ENCODE peak calls at places on chromosome 22, in nine cellular contexts. X, C, O, T, Y, J, A, N and M are unnamed samples.

GRCh38 chr22:46159777-46160176 is 9.5 kb downstream of the PPARA start:
- DNase-seq in X (no peak), C (no peak), O (no peak), T (no peak), Y (no peak), J (no peak), A (no peak), N (no peak), M (no peak)

GRCh38 chr22:27195104-27195503 is 537.7 kb downstream of the MIAT start:
- DNase-seq in X (no peak), C (no peak), O (no peak), T (no peak), Y (no peak), J (peak), A (no peak), N (no peak), M (no peak)

GRCh38 chr22:28249402-28249801 is 330.3 kb upstream of the PITPNB start:
- DNase-seq in X (no peak), C (no peak), O (no peak), T (no peak), Y (no peak), J (no peak), A (no peak), N (no peak), M (no peak)

GRCh38 chr22:39185601-39186012 is 33.1 kb upstream of the CBX7 start:
- DNase-seq in X (no peak), C (peak), O (no peak), T (no peak), Y (no peak), J (peak), A (peak), N (no peak), M (no peak)

GRCh38 chr22:28710112-28710888 is 30.7 kb upstream of the TTC28 start:
- DNase-seq in X (no peak), C (no peak), O (no peak), T (no peak), Y (no peak), J (no peak), A (no peak), N (no peak), M (no peak)

GRCh38 chr22:29315286-29316195 is at the start of gene RASL10A:
- DNase-seq in X (no peak), C (peak), O (no peak), T (peak), Y (no peak), J (no peak), A (no peak), N (no peak), M (no peak)

GRCh38 chr22:42931421-42932196 is 74.5 kb upstream of the ARFGAP3 start:
- DNase-seq in X (no peak), C (no peak), O (no peak), T (no peak), Y (no peak), J (no peak), A (no peak), N (no peak), M (no peak)

GRCh38 chr22:37197451-37198289 is 9.6 kb upstream of the C1QTNF6 start:
- DNase-seq in X (no peak), C (peak), O (peak), T (peak), Y (no peak), J (no peak), A (no peak), N (no peak), M (no peak)

GRCh38 chr22:49986325-49986724 is 25.8 kb downstream of the PIM3 start:
- DNase-seq in X (no peak), C (no peak), O (no peak), T (no peak), Y (no peak), J (no peak), A (no peak), N (no peak), M (no peak)

GRCh38 chr22:34055525-34056200 is 135.4 kb upstream of the LARGE1 start:
- DNase-seq in X (no peak), C (no peak), O (no peak), T (no peak), Y (no peak), J (no peak), A (no peak), N (no peak), M (no peak)

GRCh38 chr22:37632174-37633081 is 7.0 kb upstream of the SH3BP1 start:
- DNase-seq in X (no peak), C (no peak), O (no peak), T (peak), Y (no peak), J (no peak), A (no peak), N (no peak), M (peak)

GRCh38 chr22:46147471-46148267 is 2.7 kb upstream of the PPARA start:
- DNase-seq in X (no peak), C (peak), O (no peak), T (peak), Y (no peak), J (no peak), A (no peak), N (no peak), M (no peak)

GRCh38 chr22:34416321-34416900 is 496.1 kb upstream of the LARGE1 start:
- DNase-seq in X (no peak), C (no peak), O (no peak), T (no peak), Y (no peak), J (no peak), A (no peak), N (no peak), M (no peak)

GRCh38 chr22:38706101-38706884 is 549 bp downstream of the GTPBP1 start:
- DNase-seq in X (no peak), C (peak), O (no peak), T (peak), Y (peak), J (peak), A (peak), N (no peak), M (peak)

GRCh38 chr22:36131907-36132306 is 28.6 kb downstream of the APOL3 start:
- DNase-seq in X (no peak), C (peak), O (no peak), T (no peak), Y (no peak), J (no peak), A (no peak), N (no peak), M (no peak)

GRCh38 chr22:22380098-22381030 is 128.2 kb downstream of the ZNF280B start:
- DNase-seq in X (no peak), C (no peak), O (no peak), T (no peak), Y (no peak), J (no peak), A (no peak), N (no peak), M (no peak)